ENCODE peak calls at places on chromosomes 7 and 10, in nine cellular contexts. B is AG08396, O is left lung, T is heart left ventricle, V is fibroblast of lung, G is GM03348, F is GM13977, E is midbrain, U is amygdala. S is an unnamed sample.

GRCh38 chr7:69651101-69651590 is 52.9 kb downstream of the AUTS2 start:
- DNase-seq in B (no peak), O (no peak), T (no peak), V (no peak), G (no peak), F (peak), E (no peak), U (no peak), S (no peak)

GRCh38 chr7:50212666-50213621 is 91.6 kb upstream of the IKZF1 start:
- DNase-seq in B (no peak), O (no peak), T (no peak), V (no peak), G (no peak), F (peak), E (no peak), U (no peak), S (no peak)

GRCh38 chr7:51802698-51803097 is 486.1 kb upstream of the COBL start:
- DNase-seq in B (no peak), O (no peak), T (no peak), V (no peak), G (no peak), F (no peak), E (no peak), U (no peak), S (no peak)

GRCh38 chr10:102654969-102655368 is 10.7 kb downstream of the TRIM8 start:
- DNase-seq in B (no peak), O (no peak), T (no peak), V (no peak), G (no peak), F (no peak), E (no peak), U (no peak), S (no peak)

GRCh38 chr7:20954711-20955641 is 168.3 kb upstream of the SP8 start:
- DNase-seq in B (no peak), O (no peak), T (no peak), V (peak), G (no peak), F (no peak), E (no peak), U (no peak), S (no peak)

GRCh38 chr10:58030208-58030607 is 237.5 kb downstream of the IPMK start:
- DNase-seq in B (no peak), O (no peak), T (no peak), V (no peak), G (peak), F (no peak), E (no peak), U (no peak), S (peak)

GRCh38 chr7:149799397-149800168 is 26.2 kb upstream of the ZNF467 start:
- DNase-seq in B (no peak), O (no peak), T (no peak), V (no peak), G (no peak), F (peak), E (no peak), U (no peak), S (no peak)

GRCh38 chr7:151313857-151314256 is 27.8 kb upstream of the NUB1 start:
- DNase-seq in B (peak), O (no peak), T (peak), V (peak), G (peak), F (no peak), E (peak), U (peak), S (peak)

GRCh38 chr7:106590209-106590816 is 70.6 kb downstream of the CCDC71L start:
- DNase-seq in B (no peak), O (no peak), T (no peak), V (no peak), G (no peak), F (no peak), E (no peak), U (no peak), S (no peak)

S was measured in cardiac fibroblast.